ENCODE peak calls at places on chromosomes 3 and 15, in seven cellular contexts. A is adrenal gland, R is endodermal cell, O is fibroblast of lung, V is adipocyte, X is NT2/D1, M is cardiac muscle cell. G is an unnamed sample. For H3K36me3 and H3K9me3, the result is how much of the 10 kb centered on the place peaks cover.

GRCh38 chr3:23761440-23761896 is 44.3 kb upstream of the UBE2E1 start:
- DNase-seq in A (no peak), R (peak), O (peak), V (no peak), X (no peak), M (peak), G (no peak)

GRCh38 chr3:159763466-159764210 is 225.0 kb upstream of the IL12A start:
- DNase-seq in A (peak), R (peak), O (peak), V (peak), X (peak), M (peak), G (peak)

GRCh38 chr15:101426761-101427333 is 62.7 kb downstream of the PCSK6 start:
- DNase-seq in A (no peak), R (no peak), O (no peak), V (no peak), X (no peak), M (no peak), G (no peak)

GRCh38 chr3:110821586-110821985 is 250.0 kb upstream of the NECTIN3 start:
- DNase-seq in A (no peak), R (no peak), O (no peak), V (no peak), X (no peak), M (no peak), G (no peak)

GRCh38 chr15:101445562-101446526 is 43.7 kb downstream of the PCSK6 start:
- DNase-seq in A (no peak), R (peak), O (peak), V (peak), X (no peak), M (peak), G (peak)

GRCh38 chr3:37979798-37980476 is 10.6 kb upstream of the VILL start:
- DNase-seq in A (peak), R (no peak), O (no peak), V (no peak), X (no peak), M (no peak), G (no peak)

GRCh38 chr15:42154576-42155355 is 1.7 kb downstream of the PLA2G4F start:
- DNase-seq in A (no peak), R (no peak), O (no peak), V (no peak), X (no peak), M (no peak), G (no peak)

GRCh38 chr3:175951047-175951694 is 1092.0 kb downstream of the NAALADL2 start:
- DNase-seq in A (no peak), R (no peak), O (peak), V (peak), X (no peak), M (peak), G (no peak)

GRCh38 chr3:54939591-54940300 is 11.9 kb upstream of the LRTM1 start:
- DNase-seq in A (no peak), R (no peak), O (no peak), V (no peak), X (no peak), M (no peak), G (no peak)

DNA sequence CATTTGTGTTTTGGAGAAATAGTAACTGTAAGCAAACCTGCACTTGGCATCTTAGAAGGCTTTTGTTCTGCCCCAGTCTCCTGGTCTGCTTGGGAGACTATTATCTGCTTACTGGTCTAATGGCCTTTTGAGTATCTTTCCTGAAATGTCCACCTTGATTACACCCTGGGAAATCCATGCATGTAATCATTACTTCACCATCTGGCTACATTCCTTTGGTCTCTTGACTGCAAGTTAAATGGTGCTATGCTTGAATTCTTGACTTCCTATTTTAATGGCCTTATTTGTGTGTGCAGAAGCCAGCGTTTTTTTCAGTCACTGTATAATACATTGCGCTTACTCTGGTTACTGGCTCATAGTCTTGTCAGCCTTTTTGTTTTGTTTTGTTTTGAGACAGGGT is 29.9 kb downstream of the CHD2 start:
- DNase-seq in A (no peak), R (no peak), O (no peak), V (no peak), X (no peak), M (no peak), G (no peak)
- H3K36me3 ChIP-seq in A (under half), R (half or more), O (under half), V (half or more), X (half or more), M (half or more), G (half or more)

GRCh38 chr15:25249236-25250010 is 189.4 kb downstream of the UBE3A start:
- DNase-seq in A (peak), R (peak), O (no peak), V (no peak), X (no peak), M (no peak), G (no peak)

GRCh38 chr15:25248583-25249235 is 190.1 kb downstream of the UBE3A start:
- DNase-seq in A (peak), R (no peak), O (no peak), V (no peak), X (no peak), M (no peak), G (no peak)

GRCh38 chr15:25246641-25247417 is 192.0 kb downstream of the UBE3A start:
- DNase-seq in A (peak), R (no peak), O (no peak), V (no peak), X (no peak), M (no peak), G (no peak)

GRCh38 chr15:25245801-25246622 is 192.8 kb downstream of the UBE3A start:
- DNase-seq in A (peak), R (peak), O (no peak), V (no peak), X (no peak), M (no peak), G (no peak)

DNA sequence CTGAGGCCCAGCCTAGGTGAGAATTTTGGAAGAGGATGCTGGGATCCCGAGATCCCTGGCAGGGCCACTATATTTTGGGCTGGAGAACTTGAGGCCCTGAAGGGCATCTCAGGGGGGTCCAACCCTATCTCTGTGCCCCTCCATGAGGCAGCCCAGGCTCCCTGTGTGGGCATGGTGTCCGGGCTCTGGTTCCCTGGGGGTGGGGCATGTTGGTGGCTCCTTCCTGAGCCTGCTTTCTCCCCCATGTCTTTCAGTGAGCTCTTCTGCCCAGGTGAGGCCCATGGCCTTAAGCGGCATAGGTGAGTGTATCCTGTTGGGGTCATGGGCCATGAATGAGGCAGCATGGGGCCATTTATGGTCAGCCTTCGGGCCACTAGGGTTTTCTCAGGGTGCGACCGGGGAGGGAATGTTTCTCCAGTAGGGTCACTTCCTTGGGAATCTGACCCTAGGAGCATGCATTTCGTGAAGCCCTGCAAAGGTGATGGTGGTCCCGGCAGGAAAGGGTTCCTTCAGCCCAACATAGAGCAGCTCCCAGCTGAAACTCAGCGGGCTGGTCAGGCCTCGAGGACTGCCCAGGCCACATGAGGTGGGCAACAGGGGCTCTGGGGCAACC is 191.3 kb downstream of the UBE3A start:
- DNase-seq in A (no peak), R (no peak), O (no peak), V (no peak), X (no peak), M (no peak), G (no peak)
- H3K9me3 ChIP-seq in A (under half), R (under half), O (under half), V (under half), X (under half), M (under half), G (under half)

DNA sequence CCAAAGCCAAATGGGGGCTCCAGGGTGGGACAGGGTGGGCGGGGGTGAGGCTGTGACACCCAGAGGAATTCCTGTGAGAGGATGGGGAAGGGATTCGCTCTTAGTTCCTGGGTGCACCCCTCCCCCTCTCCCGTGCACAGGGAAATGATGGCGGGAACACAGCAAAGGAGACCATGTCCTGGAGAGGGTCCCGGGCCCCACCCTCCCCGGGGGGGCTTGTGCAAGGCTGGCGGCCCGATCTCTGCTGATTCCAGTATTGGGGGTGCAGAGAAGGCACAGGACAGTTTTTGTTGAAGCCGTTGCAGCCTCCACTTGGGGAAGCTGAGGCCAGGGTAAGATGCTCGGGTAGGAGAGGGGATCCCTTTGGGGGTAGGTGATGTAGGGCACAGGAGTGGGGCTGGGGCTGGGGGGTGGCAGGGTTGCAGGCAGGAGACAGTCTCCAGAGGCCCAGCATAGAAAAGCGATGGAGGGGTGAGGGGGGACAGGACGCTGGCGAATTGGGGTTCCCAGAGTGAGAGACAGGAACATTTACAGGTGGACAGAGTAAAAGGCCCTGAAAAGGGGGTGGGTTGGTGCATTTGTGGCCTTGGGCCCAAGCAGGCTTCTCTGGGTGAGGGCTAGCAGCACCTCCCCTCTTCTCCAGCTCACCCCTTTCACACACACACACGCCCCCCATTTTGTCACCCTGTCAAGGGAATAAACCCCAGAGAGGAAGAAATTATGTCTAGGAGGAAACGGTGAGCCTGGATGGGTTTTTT is 38.5 kb downstream of the HMCES start:
- DNase-seq in A (no peak), R (no peak), O (no peak), V (no peak), X (no peak), M (no peak), G (no peak)
- H3K4me3 ChIP-seq in A (peak), R (peak), O (peak), V (peak), X (peak), M (peak), G (peak)

GRCh38 chr15:60471314-60471713 is 7.6 kb downstream of the ICE2 start:
- DNase-seq in A (no peak), R (no peak), O (no peak), V (no peak), X (no peak), M (no peak), G (no peak)
- H3K36me3 ChIP-seq in A (under half), R (half or more), O (under half), V (half or more), X (half or more), M (under half), G (half or more)

DNA sequence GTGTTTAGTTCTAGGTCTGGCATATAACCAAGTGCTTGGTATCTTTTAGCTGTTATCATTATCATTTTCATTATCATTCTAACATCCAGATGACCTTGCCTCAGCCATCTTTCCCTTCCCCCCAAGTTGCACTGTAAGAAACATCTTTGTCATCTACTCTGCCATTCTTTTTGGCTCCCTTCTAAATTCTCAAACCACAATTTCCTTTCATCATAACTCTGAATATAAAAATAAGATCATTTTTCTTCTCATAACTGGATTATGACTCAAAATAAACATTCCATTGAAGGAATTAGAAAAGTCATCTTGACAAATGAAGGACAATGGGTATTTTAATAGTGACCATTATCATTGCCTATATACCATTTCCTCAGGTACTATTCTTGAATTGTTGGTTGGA is 786.2 kb downstream of the AGBL1 start:
- DNase-seq in A (no peak), R (no peak), O (peak), V (no peak), X (no peak), M (no peak), G (no peak)
- H3K9me3 ChIP-seq in A (under half), R (under half), O (under half), V (under half), X (under half), M (under half), G (under half)

GRCh38 chr3:2098398-2099027 is at the start of gene CNTN4:
- DNase-seq in A (no peak), R (peak), O (no peak), V (peak), X (peak), M (peak), G (peak)
- H3K4me3 ChIP-seq in A (peak), R (peak), O (no peak), V (no peak), X (peak), M (peak), G (no peak)